ENCODE peak calls at places on chromosomes 1 and 21, in six cellular contexts. A is NCI-H69, X is NCI-H2171, L is head of caudate nucleus, Q is T-helper 2 cell, W is RCC 7860. J is an unnamed sample.

GRCh38 chr1:151641229-151641628 is 29.4 kb downstream of the SNX27 start:
- DNase-seq in A (no peak), X (no peak), L (no peak), Q (no peak), W (no peak), J (no peak)

GRCh38 chr21:37742532-37742931 is 173.7 kb downstream of the KCNJ6 start:
- DNase-seq in A (no peak), X (no peak), L (no peak), Q (no peak), W (peak), J (no peak)

GRCh38 chr1:200306954-200307754 is 102.7 kb downstream of the ZNF281 start:
- DNase-seq in A (peak), X (peak), L (no peak), Q (no peak), W (peak), J (no peak)

GRCh38 chr1:6638226-6638625 is 13.6 kb downstream of the THAP3 start:
- DNase-seq in A (no peak), X (no peak), L (peak), Q (no peak), W (no peak), J (no peak)

GRCh38 chr1:117342397-117342796 is 24.9 kb upstream of the MAN1A2 start:
- DNase-seq in A (no peak), X (no peak), L (no peak), Q (no peak), W (no peak), J (no peak)

GRCh38 chr1:11784993-11785769 is 20.6 kb downstream of the MTHFR start:
- DNase-seq in A (peak), X (no peak), L (peak), Q (no peak), W (peak), J (peak)

GRCh38 chr1:38235705-38236104 is 189.1 kb upstream of the POU3F1 start:
- DNase-seq in A (no peak), X (no peak), L (no peak), Q (no peak), W (peak), J (no peak)

GRCh38 chr1:185158806-185159205 is 1.8 kb downstream of the SWT1 start:
- DNase-seq in A (peak), X (no peak), L (no peak), Q (no peak), W (no peak), J (no peak)

GRCh38 chr1:8989061-8989460 is 37.2 kb downstream of the SLC2A7 start:
- DNase-seq in A (no peak), X (no peak), L (no peak), Q (no peak), W (no peak), J (no peak)

GRCh38 chr1:33005812-33006465 is 30.7 kb downstream of the AK2 start:
- DNase-seq in A (no peak), X (no peak), L (no peak), Q (no peak), W (no peak), J (no peak)

GRCh38 chr1:172585348-172585747 is 52.4 kb downstream of the SUCO start:
- DNase-seq in A (no peak), X (no peak), L (no peak), Q (no peak), W (no peak), J (no peak)

GRCh38 chr1:68293122-68293521 is 60.8 kb upstream of the WLS start:
- DNase-seq in A (no peak), X (no peak), L (peak), Q (no peak), W (no peak), J (no peak)

GRCh38 chr1:227370463-227371254 is 52.4 kb upstream of the CDC42BPA start:
- DNase-seq in A (no peak), X (no peak), L (no peak), Q (no peak), W (no peak), J (no peak)

GRCh38 chr21:22200378-22201092 is 1202.3 kb downstream of the NCAM2 start:
- DNase-seq in A (no peak), X (no peak), L (no peak), Q (no peak), W (no peak), J (no peak)

GRCh38 chr1:109886827-109887226 is 23.8 kb upstream of the CSF1 start:
- DNase-seq in A (no peak), X (no peak), L (no peak), Q (no peak), W (no peak), J (no peak)

GRCh38 chr1:155967410-155968400 is 10.6 kb downstream of the ARHGEF2 start:
- DNase-seq in A (no peak), X (no peak), L (peak), Q (no peak), W (no peak), J (no peak)

GRCh38 chr1:67476906-67477305 is 46.7 kb upstream of the SERBP1 start:
- DNase-seq in A (no peak), X (no peak), L (no peak), Q (no peak), W (no peak), J (no peak)

GRCh38 chr1:152427458-152427857 is 13.4 kb upstream of the CRNN start:
- DNase-seq in A (no peak), X (no peak), L (no peak), Q (no peak), W (no peak), J (no peak)

GRCh38 chr1:58971629-58972140 is 187.8 kb upstream of the JUN start:
- DNase-seq in A (no peak), X (no peak), L (no peak), Q (no peak), W (no peak), J (no peak)

GRCh38 chr1:209412036-209412435 is 171.5 kb upstream of the CAMK1G start:
- DNase-seq in A (no peak), X (no peak), L (no peak), Q (no peak), W (no peak), J (no peak)

GRCh38 chr1:202349263-202349928 is 897 bp downstream of the PPP1R12B start:
- DNase-seq in A (peak), X (no peak), L (no peak), Q (no peak), W (peak), J (no peak)

GRCh38 chr1:27318596-27318995 is 3.4 kb upstream of the TMEM222 start:
- DNase-seq in A (peak), X (peak), L (no peak), Q (no peak), W (no peak), J (no peak)

GRCh38 chr1:204528241-204528640 is 12.0 kb downstream of the MDM4 start:
- DNase-seq in A (no peak), X (no peak), L (no peak), Q (no peak), W (no peak), J (no peak)

GRCh38 chr1:229870381-229870780 is 196.7 kb upstream of the GALNT2 start:
- DNase-seq in A (peak), X (no peak), L (no peak), Q (no peak), W (no peak), J (no peak)

GRCh38 chr1:185480545-185480944 is 163.5 kb upstream of the IVNS1ABP start:
- DNase-seq in A (peak), X (no peak), L (no peak), Q (no peak), W (no peak), J (no peak)

GRCh38 chr1:29397256-29397590 is 160.9 kb downstream of the PTPRU start:
- DNase-seq in A (no peak), X (no peak), L (no peak), Q (no peak), W (no peak), J (no peak)

GRCh38 chr1:44281987-44282703 is 68.9 kb downstream of the DMAP1 start:
- DNase-seq in A (no peak), X (no peak), L (no peak), Q (no peak), W (no peak), J (no peak)

GRCh38 chr1:210684466-210685294 is 356.0 kb downstream of the HHAT start:
- DNase-seq in A (no peak), X (no peak), L (no peak), Q (no peak), W (no peak), J (no peak)

GRCh38 chr1:216826629-216827028 is 103.4 kb upstream of the ESRRG start:
- DNase-seq in A (no peak), X (no peak), L (no peak), Q (no peak), W (no peak), J (no peak)

GRCh38 chr1:87684786-87685185 is 356.1 kb downstream of the LMO4 start:
- DNase-seq in A (peak), X (no peak), L (no peak), Q (no peak), W (no peak), J (no peak)

GRCh38 chr1:43531453-43531905 is 796 bp downstream of the PTPRF start:
- DNase-seq in A (peak), X (peak), L (peak), Q (no peak), W (no peak), J (no peak)

GRCh38 chr21:32516729-32517649 is 68.3 kb downstream of the TCP10L start:
- DNase-seq in A (peak), X (no peak), L (no peak), Q (no peak), W (peak), J (no peak)

GRCh38 chr1:94246692-94247145 is 9.3 kb upstream of the ARHGAP29 start:
- DNase-seq in A (peak), X (no peak), L (no peak), Q (no peak), W (peak), J (no peak)

GRCh38 chr1:29455781-29456180 is 219.5 kb downstream of the PTPRU start:
- DNase-seq in A (no peak), X (no peak), L (no peak), Q (no peak), W (no peak), J (no peak)

GRCh38 chr1:115275216-115275615 is 62.8 kb downstream of the NGF start:
- DNase-seq in A (peak), X (no peak), L (no peak), Q (no peak), W (no peak), J (no peak)

GRCh38 chr1:227785812-227786608 is 29.5 kb upstream of the PRSS38 start:
- DNase-seq in A (peak), X (no peak), L (peak), Q (no peak), W (no peak), J (no peak)

GRCh38 chr1:158163000-158163947 is 17.4 kb upstream of the CD1D start:
- DNase-seq in A (no peak), X (no peak), L (no peak), Q (no peak), W (no peak), J (no peak)

GRCh38 chr1:79323240-79324025 is 316.9 kb upstream of the ADGRL4 start:
- DNase-seq in A (peak), X (no peak), L (no peak), Q (no peak), W (peak), J (no peak)

GRCh38 chr1:23577056-23577985 is 18.0 kb upstream of the ID3 start:
- DNase-seq in A (no peak), X (no peak), L (no peak), Q (no peak), W (peak), J (no peak)